ENCODE peak calls at places on chromosomes 7 and 10, in ten cellular contexts. Y is stimulated activated naive CD8-positive, alpha-beta T cell treated with anti-CD3 and anti-CD28 coated beads, Interleukin-15, Interleukin-2, amounts not matched to agents 100 U/mL and 50 U/mL, for 24 hours; L is type B pancreatic cell; B is activated T-cell treated with anti-CD3 and anti-CD28 coated beads, Interleukin-2, amount 50 U/mL, for 4 hours; Q is T-cell; I is lower lobe of right lung; F is kidney tubule cell; T is dorsolateral prefrontal cortex; V is NCI-H748 treated with DMSO at 0.1 percent for 48 hours; Z is activated CD4-positive, alpha-beta memory T cell treated with anti-CD3 and anti-CD28 coated beads for 36 hours. K is an unnamed sample.

GRCh38 chr10:12438914-12439692 is 89.8 kb downstream of the CAMK1D start:
- DNase-seq in Y (no peak), L (no peak), B (no peak), Q (no peak), I (no peak), F (no peak), T (no peak), V (no peak), Z (no peak), K (no peak)

GRCh38 chr7:50347693-50348092 is 43.2 kb downstream of the IKZF1 start:
- DNase-seq in Y (no peak), L (no peak), B (no peak), Q (no peak), I (no peak), F (no peak), T (no peak), V (no peak), Z (peak), K (no peak)

GRCh38 chr10:87723500-87723899 is 63.8 kb downstream of the PAPSS2 start:
- DNase-seq in Y (no peak), L (no peak), B (no peak), Q (no peak), I (no peak), F (no peak), T (no peak), V (no peak), Z (no peak), K (no peak)

GRCh38 chr7:129657363-129657762 is 45.8 kb downstream of the NRF1 start:
- DNase-seq in Y (no peak), L (no peak), B (no peak), Q (no peak), I (no peak), F (peak), T (no peak), V (no peak), Z (no peak), K (no peak)

GRCh38 chr7:114026486-114027089 is 107.8 kb upstream of the PPP1R3A start:
- DNase-seq in Y (no peak), L (no peak), B (no peak), Q (no peak), I (no peak), F (peak), T (no peak), V (peak), Z (no peak), K (no peak)

GRCh38 chr7:142854505-142855400 is at the start of gene EPHB6:
- DNase-seq in Y (peak), L (no peak), B (peak), Q (peak), I (peak), F (peak), T (no peak), V (peak), Z (peak), K (peak)

GRCh38 chr10:91210435-91210834 is 10.0 kb upstream of the PCGF5 start:
- DNase-seq in Y (peak), L (no peak), B (no peak), Q (no peak), I (peak), F (no peak), T (no peak), V (peak), Z (peak), K (no peak)

GRCh38 chr10:102769375-102770107 is 25.8 kb downstream of the WBP1L start:
- DNase-seq in Y (no peak), L (no peak), B (no peak), Q (no peak), I (no peak), F (no peak), T (no peak), V (no peak), Z (no peak), K (no peak)

GRCh38 chr7:71482284-71482683 is 350.3 kb downstream of the GALNT17 start:
- DNase-seq in Y (no peak), L (no peak), B (no peak), Q (no peak), I (peak), F (no peak), T (no peak), V (peak), Z (no peak), K (no peak)

GRCh38 chr10:97499561-97500296 is 1.0 kb downstream of the UBTD1 start:
- DNase-seq in Y (peak), L (no peak), B (no peak), Q (no peak), I (peak), F (peak), T (peak), V (no peak), Z (no peak), K (no peak)

GRCh38 chr10:58350023-58350422 is 15.2 kb downstream of the UBE2D1 start:
- DNase-seq in Y (no peak), L (no peak), B (no peak), Q (no peak), I (no peak), F (no peak), T (no peak), V (no peak), Z (no peak), K (no peak)

GRCh38 chr10:119755446-119755845 is 29.6 kb downstream of the INPP5F start:
- DNase-seq in Y (no peak), L (no peak), B (no peak), Q (no peak), I (no peak), F (no peak), T (no peak), V (no peak), Z (no peak), K (no peak)

GRCh38 chr10:70337201-70337651 is 45.2 kb downstream of the LRRC20 start:
- DNase-seq in Y (no peak), L (no peak), B (no peak), Q (no peak), I (no peak), F (no peak), T (peak), V (no peak), Z (no peak), K (no peak)

GRCh38 chr10:24468281-24468751 is 255.4 kb downstream of the ARHGAP21 start:
- DNase-seq in Y (no peak), L (no peak), B (no peak), Q (no peak), I (no peak), F (peak), T (no peak), V (no peak), Z (no peak), K (no peak)

GRCh38 chr7:3106353-3106752 is 62.7 kb upstream of the CARD11 start:
- DNase-seq in Y (peak), L (no peak), B (no peak), Q (no peak), I (no peak), F (no peak), T (no peak), V (no peak), Z (peak), K (no peak)

GRCh38 chr10:3926675-3927525 is 141.9 kb upstream of the KLF6 start:
- DNase-seq in Y (no peak), L (no peak), B (no peak), Q (no peak), I (no peak), F (peak), T (no peak), V (no peak), Z (peak), K (no peak)

GRCh38 chr7:50449501-50449880 is 659 bp downstream of the FIGNL1 start:
- DNase-seq in Y (no peak), L (no peak), B (no peak), Q (no peak), I (no peak), F (no peak), T (no peak), V (no peak), Z (no peak), K (no peak)

GRCh38 chr7:232571-233455 is 40.4 kb downstream of the FAM20C start:
- DNase-seq in Y (no peak), L (no peak), B (no peak), Q (no peak), I (no peak), F (no peak), T (no peak), V (no peak), Z (no peak), K (no peak)

GRCh38 chr10:68079434-68079833 is 4.4 kb upstream of the HERC4 start:
- DNase-seq in Y (no peak), L (no peak), B (no peak), Q (no peak), I (no peak), F (no peak), T (no peak), V (no peak), Z (no peak), K (no peak)

GRCh38 chr10:122557516-122557915 is 3.0 kb upstream of the DMBT1 start:
- DNase-seq in Y (no peak), L (no peak), B (no peak), Q (no peak), I (no peak), F (peak), T (no peak), V (no peak), Z (no peak), K (no peak)

GRCh38 chr10:115045516-115045915 is 47.6 kb upstream of the ATRNL1 start:
- DNase-seq in Y (no peak), L (no peak), B (no peak), Q (no peak), I (no peak), F (no peak), T (no peak), V (no peak), Z (no peak), K (no peak)

GRCh38 chr7:144032985-144033384 is 15.8 kb upstream of the OR2A5 start:
- DNase-seq in Y (no peak), L (no peak), B (no peak), Q (no peak), I (no peak), F (no peak), T (no peak), V (no peak), Z (no peak), K (no peak)